ENCODE peak calls at places on chromosome X, in four cellular contexts. Q is K562, M is HepG2, A is GM12878. E is an unnamed sample.
A peak's percentile ranks its signal among the peaks of the same experiment; 100 is the strongest.

GRCh38 chrX:136597356-136597755 is 50.6 kb upstream of the CD40LG start:
- DNase-seq in Q (no peak), M (no peak), A (no peak), E (no peak)

GRCh38 chrX:17032351-17032750 is 85.9 kb downstream of the REPS2 start:
- DNase-seq in Q (no peak), M (no peak), A (no peak), E (no peak)

GRCh38 chrX:136953867-136954787 is 73.6 kb upstream of the RBMX start:
- DNase-seq in Q (peak; percentile 83), M (peak; percentile 65), A (peak; percentile 30), E (peak; percentile 65)

GRCh38 chrX:15739886-15740285 is 1.8 kb downstream of the CA5B start:
- DNase-seq in Q (no peak), M (no peak), A (no peak), E (no peak)

GRCh38 chrX:84046403-84046984 is 141.5 kb downstream of the RPS6KA6 start:
- DNase-seq in Q (peak; percentile 25), M (peak; percentile 0), A (no peak), E (peak; percentile 19)

GRCh38 chrX:139204903-139205667 is 325.5 kb upstream of the F9 start:
- DNase-seq in Q (peak; percentile 66), M (no peak), A (no peak), E (peak; percentile 62)

GRCh38 chrX:136694491-136695087 is 46.6 kb downstream of the CD40LG start:
- DNase-seq in Q (peak; percentile 52), M (peak; percentile 10), A (no peak), E (no peak)

GRCh38 chrX:68646421-68646820 is 1.0 kb upstream of the STARD8 start:
- DNase-seq in Q (no peak), M (no peak), A (no peak), E (no peak)

GRCh38 chrX:19655032-19655431 is 139.7 kb upstream of the MAP3K15 start:
- DNase-seq in Q (no peak), M (no peak), A (no peak), E (no peak)

GRCh38 chrX:3362956-3363355 is 16.5 kb upstream of the MXRA5 start:
- DNase-seq in Q (no peak), M (no peak), A (no peak), E (no peak)

GRCh38 chrX:47514553-47515235 is 31.7 kb upstream of the ZNF41 start:
- DNase-seq in Q (no peak), M (no peak), A (no peak), E (no peak)

GRCh38 chrX:23756165-23756564 is 13.1 kb upstream of the ACOT9 start:
- DNase-seq in Q (peak; percentile 84), M (peak; percentile 37), A (peak; percentile 50), E (peak; percentile 56)

GRCh38 chrX:130216312-130216711 is 44.5 kb downstream of the RAB33A start:
- DNase-seq in Q (peak; percentile 19), M (no peak), A (no peak), E (no peak)

GRCh38 chrX:108018659-108019381 is 26.0 kb upstream of the VSIG1 start:
- DNase-seq in Q (no peak), M (no peak), A (no peak), E (no peak)

GRCh38 chrX:7112071-7112470 is 35.4 kb upstream of the STS start:
- DNase-seq in Q (no peak), M (no peak), A (no peak), E (no peak)

GRCh38 chrX:7117587-7117986 is 29.9 kb upstream of the STS start:
- DNase-seq in Q (no peak), M (no peak), A (no peak), E (no peak)

GRCh38 chrX:7111518-7111917 is 36.0 kb upstream of the STS start:
- DNase-seq in Q (no peak), M (no peak), A (no peak), E (no peak)

GRCh38 chrX:7116081-7116480 is 31.4 kb upstream of the STS start:
- DNase-seq in Q (no peak), M (no peak), A (no peak), E (no peak)

DNA sequence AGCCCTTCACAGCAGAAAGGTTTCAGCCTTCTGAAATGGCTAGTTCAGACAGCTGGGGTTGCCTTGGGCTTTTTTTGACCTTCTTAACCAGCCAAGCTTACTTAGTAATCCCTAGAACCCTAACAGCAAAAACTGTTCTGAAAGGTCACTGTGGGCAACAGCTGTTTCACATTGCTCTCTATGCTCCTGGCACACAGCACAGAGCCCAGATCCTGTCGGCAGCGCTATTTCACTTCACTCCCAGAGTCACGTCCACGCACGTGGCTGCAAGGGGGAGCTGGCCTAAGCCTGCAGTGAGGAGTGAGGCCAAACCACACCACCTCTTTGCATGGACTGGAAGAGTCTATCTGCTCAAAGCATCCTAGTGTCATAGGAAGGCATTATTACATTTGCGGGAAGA is 32.0 kb upstream of the STS start:
- DNase-seq in Q (no peak), M (no peak), A (peak; percentile 87), E (no peak)
- TF ChIP-seq CREM in Q (no peak), M (no peak), A (peak; percentile 62), E (no peak)

GRCh38 chrX:153948847-153949819 is 4.7 kb upstream of the RENBP start:
- DNase-seq in Q (peak; percentile 46), M (no peak), A (no peak), E (no peak)

GRCh38 chrX:153944800-153945150 is 332 bp upstream of the RENBP start:
- DNase-seq in Q (no peak), M (no peak), A (no peak), E (no peak)

GRCh38 chrX:153948002-153948466 is 3.6 kb upstream of the RENBP start:
- DNase-seq in Q (no peak), M (peak; percentile 45), A (no peak), E (no peak)

GRCh38 chrX:153945956-153946909 is 1.8 kb upstream of the RENBP start:
- DNase-seq in Q (no peak), M (peak; percentile 48), A (no peak), E (no peak)

GRCh38 chrX:153946910-153947769 is 2.7 kb upstream of the RENBP start:
- DNase-seq in Q (peak; percentile 90), M (peak; percentile 75), A (no peak), E (peak; percentile 85)
- TF ChIP-seq ETV6 in Q (no peak), M (no peak), A (no peak), E (no peak)

DNA sequence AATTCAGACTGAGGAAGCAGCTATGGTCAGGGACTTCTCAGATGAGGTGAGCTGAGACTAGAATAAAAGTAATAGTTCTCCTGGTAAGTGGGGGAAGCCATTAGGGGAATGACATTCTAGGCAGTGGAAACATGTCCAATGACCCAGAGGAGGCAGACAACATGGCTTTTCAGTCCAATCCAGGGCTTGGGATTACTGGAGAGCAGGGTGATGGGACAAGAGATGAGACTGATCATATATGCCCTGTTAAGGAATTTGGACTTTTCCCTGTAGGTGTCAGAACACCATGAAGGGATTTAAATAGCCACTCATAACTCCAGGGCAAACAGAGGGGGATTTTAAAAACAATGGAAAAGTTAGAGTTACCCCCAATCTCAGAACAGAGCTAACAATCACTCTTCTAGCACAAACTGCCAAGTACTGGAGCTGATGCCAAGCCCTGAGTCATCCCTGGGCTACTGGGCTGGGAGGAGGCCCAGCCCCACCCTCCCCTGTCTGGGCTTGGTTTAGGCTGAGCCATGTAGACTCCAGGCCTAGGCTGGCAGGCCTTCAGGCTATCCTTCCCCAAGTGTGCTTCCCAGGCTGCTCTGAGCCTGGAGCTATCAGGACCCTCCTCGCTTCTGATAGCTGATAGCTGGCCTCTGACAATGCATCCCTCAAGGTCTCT is 22.7 kb upstream of the MSN start:
- DNase-seq in Q (peak; percentile 39), M (no peak), A (no peak), E (no peak)
- TF ChIP-seq CREM in Q (no peak), M (no peak), A (no peak), E (no peak)

GRCh38 chrX:65677954-65678469 is 10.6 kb downstream of the MSN start:
- DNase-seq in Q (no peak), M (no peak), A (no peak), E (no peak)
- TF ChIP-seq ETV6 in Q (no peak), M (no peak), A (no peak), E (no peak)

GRCh38 chrX:40244980-40245379 is 147.2 kb upstream of the BCOR start:
- DNase-seq in Q (no peak), M (no peak), A (no peak), E (no peak)

GRCh38 chrX:40237745-40238178 is 140.0 kb upstream of the BCOR start:
- DNase-seq in Q (no peak), M (no peak), A (no peak), E (no peak)

GRCh38 chrX:40243699-40244098 is 145.9 kb upstream of the BCOR start:
- DNase-seq in Q (no peak), M (no peak), A (no peak), E (no peak)

GRCh38 chrX:40244116-40244515 is 146.4 kb upstream of the BCOR start:
- DNase-seq in Q (no peak), M (no peak), A (no peak), E (no peak)

GRCh38 chrX:40240844-40241243 is 143.1 kb upstream of the BCOR start:
- DNase-seq in Q (peak; percentile 37), M (no peak), A (no peak), E (no peak)
- TF ChIP-seq CREM in Q (no peak), M (no peak), A (no peak), E (no peak)

GRCh38 chrX:18425199-18426003 is at the start of gene CDKL5:
- DNase-seq in Q (peak; percentile 95), M (peak; percentile 92), A (peak; percentile 75), E (peak; percentile 96)

GRCh38 chrX:18422325-18422724 is 3.1 kb upstream of the CDKL5 start:
- DNase-seq in Q (no peak), M (no peak), A (no peak), E (no peak)

GRCh38 chrX:18422886-18423285 is 2.5 kb upstream of the CDKL5 start:
- DNase-seq in Q (no peak), M (no peak), A (no peak), E (no peak)

GRCh38 chrX:18426004-18426320 is 554 bp downstream of the CDKL5 start:
- DNase-seq in Q (no peak), M (no peak), A (no peak), E (peak; percentile 22)

GRCh38 chrX:18424482-18425198 is 768 bp upstream of the CDKL5 start:
- DNase-seq in Q (peak; percentile 5), M (no peak), A (no peak), E (peak; percentile 38)
- TF ChIP-seq ETV6 in Q (no peak), M (no peak), A (no peak), E (no peak)